ENCODE peak calls at places on chromosome 15, in nine cellular contexts. One of them, this sample, is unnamed.

GRCh38 chr15:63374686-63375520 is 6.7 kb downstream of the CA12 start:
- DNase-seq in stomach: peak
- DNase-seq in naive thymus-derived CD4-positive, alpha-beta T cell: no peak
- DNase-seq in adrenal gland: peak
- DNase-seq in IMR-90: peak
- DNase-seq in Karpas-422: no peak
- DNase-seq in foreskin keratinocyte: no peak
- DNase-seq in substantia nigra: no peak
- DNase-seq in heart right ventricle: peak
- DNase-seq in this sample: peak

GRCh38 chr15:71725215-71725955 is 85.0 kb upstream of the NR2E3 start:
- DNase-seq in Karpas-422: no peak
- DNase-seq in heart right ventricle: no peak
- DNase-seq in foreskin keratinocyte: peak
- DNase-seq in naive thymus-derived CD4-positive, alpha-beta T cell: no peak
- DNase-seq in adrenal gland: no peak
- DNase-seq in substantia nigra: no peak
- DNase-seq in stomach: no peak
- DNase-seq in IMR-90: peak
- DNase-seq in this sample: no peak

GRCh38 chr15:62920569-62921502 is 121.7 kb upstream of the TPM1 start:
- DNase-seq in heart right ventricle: peak
- DNase-seq in adrenal gland: peak
- DNase-seq in foreskin keratinocyte: no peak
- DNase-seq in substantia nigra: no peak
- DNase-seq in stomach: no peak
- DNase-seq in naive thymus-derived CD4-positive, alpha-beta T cell: no peak
- DNase-seq in Karpas-422: no peak
- DNase-seq in IMR-90: peak
- DNase-seq in this sample: peak

GRCh38 chr15:69787791-69788190 is 309.9 kb downstream of the TLE3 start:
- DNase-seq in heart right ventricle: no peak
- DNase-seq in stomach: no peak
- DNase-seq in Karpas-422: no peak
- DNase-seq in foreskin keratinocyte: no peak
- DNase-seq in naive thymus-derived CD4-positive, alpha-beta T cell: no peak
- DNase-seq in substantia nigra: no peak
- DNase-seq in IMR-90: no peak
- DNase-seq in adrenal gland: no peak
- DNase-seq in this sample: no peak

GRCh38 chr15:59453474-59454215 is 15.7 kb downstream of the FAM81A start:
- DNase-seq in IMR-90: no peak
- DNase-seq in naive thymus-derived CD4-positive, alpha-beta T cell: no peak
- DNase-seq in substantia nigra: no peak
- DNase-seq in Karpas-422: no peak
- DNase-seq in heart right ventricle: no peak
- DNase-seq in adrenal gland: no peak
- DNase-seq in foreskin keratinocyte: no peak
- DNase-seq in stomach: no peak
- DNase-seq in this sample: no peak

GRCh38 chr15:34039506-34040123 is 611 bp upstream of the AVEN start:
- DNase-seq in stomach: no peak
- DNase-seq in naive thymus-derived CD4-positive, alpha-beta T cell: peak
- DNase-seq in IMR-90: peak
- DNase-seq in substantia nigra: no peak
- DNase-seq in foreskin keratinocyte: no peak
- DNase-seq in Karpas-422: peak
- DNase-seq in heart right ventricle: no peak
- DNase-seq in adrenal gland: no peak
- DNase-seq in this sample: no peak

GRCh38 chr15:63461230-63461629 is 43.2 kb upstream of the USP3 start:
- DNase-seq in Karpas-422: no peak
- DNase-seq in substantia nigra: peak
- DNase-seq in heart right ventricle: no peak
- DNase-seq in naive thymus-derived CD4-positive, alpha-beta T cell: no peak
- DNase-seq in foreskin keratinocyte: no peak
- DNase-seq in IMR-90: no peak
- DNase-seq in adrenal gland: no peak
- DNase-seq in stomach: peak
- DNase-seq in this sample: no peak

GRCh38 chr15:95464091-95464888 is 866.2 kb upstream of the NR2F2 start:
- DNase-seq in substantia nigra: no peak
- DNase-seq in adrenal gland: peak
- DNase-seq in heart right ventricle: no peak
- DNase-seq in stomach: no peak
- DNase-seq in naive thymus-derived CD4-positive, alpha-beta T cell: no peak
- DNase-seq in Karpas-422: no peak
- DNase-seq in foreskin keratinocyte: no peak
- DNase-seq in IMR-90: peak
- DNase-seq in this sample: no peak

GRCh38 chr15:67406257-67406861 is 114.6 kb upstream of the C15orf61 start:
- DNase-seq in foreskin keratinocyte: no peak
- DNase-seq in stomach: no peak
- DNase-seq in substantia nigra: no peak
- DNase-seq in naive thymus-derived CD4-positive, alpha-beta T cell: no peak
- DNase-seq in adrenal gland: no peak
- DNase-seq in Karpas-422: peak
- DNase-seq in heart right ventricle: no peak
- DNase-seq in IMR-90: peak
- DNase-seq in this sample: no peak

GRCh38 chr15:67140078-67140833 is 74.9 kb downstream of the SMAD3 start:
- DNase-seq in Karpas-422: no peak
- DNase-seq in heart right ventricle: no peak
- DNase-seq in adrenal gland: no peak
- DNase-seq in IMR-90: no peak
- DNase-seq in substantia nigra: no peak
- DNase-seq in foreskin keratinocyte: no peak
- DNase-seq in stomach: no peak
- DNase-seq in naive thymus-derived CD4-positive, alpha-beta T cell: no peak
- DNase-seq in this sample: no peak

GRCh38 chr15:70618929-70619328 is 144.4 kb downstream of the UACA start:
- DNase-seq in heart right ventricle: no peak
- DNase-seq in foreskin keratinocyte: no peak
- DNase-seq in Karpas-422: no peak
- DNase-seq in substantia nigra: no peak
- DNase-seq in adrenal gland: no peak
- DNase-seq in naive thymus-derived CD4-positive, alpha-beta T cell: no peak
- DNase-seq in IMR-90: peak
- DNase-seq in stomach: no peak
- DNase-seq in this sample: no peak

GRCh38 chr15:68431037-68431791 is 749 bp downstream of the ITGA11 start:
- DNase-seq in naive thymus-derived CD4-positive, alpha-beta T cell: no peak
- DNase-seq in foreskin keratinocyte: no peak
- DNase-seq in Karpas-422: no peak
- DNase-seq in adrenal gland: no peak
- DNase-seq in stomach: peak
- DNase-seq in heart right ventricle: peak
- DNase-seq in substantia nigra: no peak
- DNase-seq in IMR-90: no peak
- DNase-seq in this sample: peak

GRCh38 chr15:66939451-66940023 is 125.9 kb upstream of the SMAD3 start:
- DNase-seq in adrenal gland: no peak
- DNase-seq in heart right ventricle: no peak
- DNase-seq in Karpas-422: no peak
- DNase-seq in stomach: no peak
- DNase-seq in naive thymus-derived CD4-positive, alpha-beta T cell: no peak
- DNase-seq in IMR-90: no peak
- DNase-seq in foreskin keratinocyte: no peak
- DNase-seq in substantia nigra: no peak
- DNase-seq in this sample: no peak

GRCh38 chr15:29107291-29107890 is 162.2 kb downstream of the NSMCE3 start:
- DNase-seq in naive thymus-derived CD4-positive, alpha-beta T cell: no peak
- DNase-seq in IMR-90: no peak
- DNase-seq in heart right ventricle: no peak
- DNase-seq in adrenal gland: no peak
- DNase-seq in stomach: no peak
- DNase-seq in Karpas-422: no peak
- DNase-seq in substantia nigra: no peak
- DNase-seq in foreskin keratinocyte: no peak
- DNase-seq in this sample: no peak

GRCh38 chr15:38904298-38904697 is 339.7 kb upstream of the RASGRP1 start:
- DNase-seq in stomach: no peak
- DNase-seq in adrenal gland: no peak
- DNase-seq in Karpas-422: no peak
- DNase-seq in foreskin keratinocyte: no peak
- DNase-seq in heart right ventricle: no peak
- DNase-seq in IMR-90: no peak
- DNase-seq in naive thymus-derived CD4-positive, alpha-beta T cell: no peak
- DNase-seq in substantia nigra: no peak
- DNase-seq in this sample: no peak

GRCh38 chr15:87527416-87527815 is 729.1 kb downstream of the NTRK3 start:
- DNase-seq in foreskin keratinocyte: peak
- DNase-seq in IMR-90: no peak
- DNase-seq in naive thymus-derived CD4-positive, alpha-beta T cell: no peak
- DNase-seq in Karpas-422: no peak
- DNase-seq in heart right ventricle: no peak
- DNase-seq in stomach: no peak
- DNase-seq in substantia nigra: no peak
- DNase-seq in adrenal gland: no peak
- DNase-seq in this sample: no peak

GRCh38 chr15:84599906-84600305 is 903 bp upstream of the ZSCAN2 start:
- DNase-seq in foreskin keratinocyte: no peak
- DNase-seq in stomach: no peak
- DNase-seq in adrenal gland: no peak
- DNase-seq in Karpas-422: no peak
- DNase-seq in naive thymus-derived CD4-positive, alpha-beta T cell: no peak
- DNase-seq in heart right ventricle: no peak
- DNase-seq in IMR-90: no peak
- DNase-seq in substantia nigra: no peak
- DNase-seq in this sample: no peak

GRCh38 chr15:85044251-85044853 is 62.7 kb downstream of the PDE8A start:
- DNase-seq in IMR-90: peak
- DNase-seq in naive thymus-derived CD4-positive, alpha-beta T cell: peak
- DNase-seq in substantia nigra: peak
- DNase-seq in Karpas-422: peak
- DNase-seq in stomach: peak
- DNase-seq in foreskin keratinocyte: peak
- DNase-seq in adrenal gland: peak
- DNase-seq in heart right ventricle: peak
- DNase-seq in this sample: peak

GRCh38 chr15:92121047-92121446 is 267.5 kb downstream of the SLCO3A1 start:
- DNase-seq in adrenal gland: no peak
- DNase-seq in stomach: no peak
- DNase-seq in heart right ventricle: no peak
- DNase-seq in substantia nigra: no peak
- DNase-seq in IMR-90: no peak
- DNase-seq in Karpas-422: no peak
- DNase-seq in naive thymus-derived CD4-positive, alpha-beta T cell: no peak
- DNase-seq in foreskin keratinocyte: no peak
- DNase-seq in this sample: no peak
- H3K27ac ChIP-seq in adrenal gland: no peak
- H3K27ac ChIP-seq in stomach: no peak
- H3K27ac ChIP-seq in heart right ventricle: no peak
- H3K27ac ChIP-seq in substantia nigra: no peak
- H3K27ac ChIP-seq in IMR-90: no peak
- H3K27ac ChIP-seq in Karpas-422: peak
- H3K27ac ChIP-seq in naive thymus-derived CD4-positive, alpha-beta T cell: no peak
- H3K27ac ChIP-seq in foreskin keratinocyte: no peak
- H3K27ac ChIP-seq in this sample: no peak

GRCh38 chr15:55241895-55242294 is 45.2 kb upstream of the RSL24D1 start:
- DNase-seq in naive thymus-derived CD4-positive, alpha-beta T cell: no peak
- DNase-seq in stomach: no peak
- DNase-seq in Karpas-422: no peak
- DNase-seq in adrenal gland: no peak
- DNase-seq in foreskin keratinocyte: no peak
- DNase-seq in IMR-90: peak
- DNase-seq in heart right ventricle: no peak
- DNase-seq in substantia nigra: no peak
- DNase-seq in this sample: no peak

GRCh38 chr15:55241193-55241592 is 44.5 kb upstream of the RSL24D1 start:
- DNase-seq in heart right ventricle: no peak
- DNase-seq in foreskin keratinocyte: no peak
- DNase-seq in naive thymus-derived CD4-positive, alpha-beta T cell: no peak
- DNase-seq in adrenal gland: no peak
- DNase-seq in Karpas-422: no peak
- DNase-seq in substantia nigra: no peak
- DNase-seq in stomach: no peak
- DNase-seq in IMR-90: no peak
- DNase-seq in this sample: no peak

GRCh38 chr15:55240125-55240760 is 43.5 kb upstream of the RSL24D1 start:
- DNase-seq in naive thymus-derived CD4-positive, alpha-beta T cell: no peak
- DNase-seq in substantia nigra: no peak
- DNase-seq in adrenal gland: no peak
- DNase-seq in IMR-90: no peak
- DNase-seq in heart right ventricle: no peak
- DNase-seq in foreskin keratinocyte: no peak
- DNase-seq in Karpas-422: no peak
- DNase-seq in stomach: no peak
- DNase-seq in this sample: no peak

GRCh38 chr15:55237219-55238130 is 40.7 kb upstream of the RSL24D1 start:
- DNase-seq in stomach: no peak
- DNase-seq in IMR-90: no peak
- DNase-seq in substantia nigra: no peak
- DNase-seq in heart right ventricle: no peak
- DNase-seq in adrenal gland: no peak
- DNase-seq in naive thymus-derived CD4-positive, alpha-beta T cell: no peak
- DNase-seq in Karpas-422: no peak
- DNase-seq in foreskin keratinocyte: no peak
- DNase-seq in this sample: no peak

GRCh38 chr15:55239440-55240124 is 42.8 kb upstream of the RSL24D1 start:
- DNase-seq in naive thymus-derived CD4-positive, alpha-beta T cell: no peak
- DNase-seq in IMR-90: no peak
- DNase-seq in adrenal gland: no peak
- DNase-seq in foreskin keratinocyte: no peak
- DNase-seq in stomach: no peak
- DNase-seq in substantia nigra: no peak
- DNase-seq in Karpas-422: no peak
- DNase-seq in heart right ventricle: no peak
- DNase-seq in this sample: no peak
- H3K27ac ChIP-seq in naive thymus-derived CD4-positive, alpha-beta T cell: no peak
- H3K27ac ChIP-seq in IMR-90: no peak
- H3K27ac ChIP-seq in adrenal gland: no peak
- H3K27ac ChIP-seq in foreskin keratinocyte: no peak
- H3K27ac ChIP-seq in stomach: peak
- H3K27ac ChIP-seq in substantia nigra: no peak
- H3K27ac ChIP-seq in Karpas-422: no peak
- H3K27ac ChIP-seq in heart right ventricle: no peak
- H3K27ac ChIP-seq in this sample: no peak

DNA sequence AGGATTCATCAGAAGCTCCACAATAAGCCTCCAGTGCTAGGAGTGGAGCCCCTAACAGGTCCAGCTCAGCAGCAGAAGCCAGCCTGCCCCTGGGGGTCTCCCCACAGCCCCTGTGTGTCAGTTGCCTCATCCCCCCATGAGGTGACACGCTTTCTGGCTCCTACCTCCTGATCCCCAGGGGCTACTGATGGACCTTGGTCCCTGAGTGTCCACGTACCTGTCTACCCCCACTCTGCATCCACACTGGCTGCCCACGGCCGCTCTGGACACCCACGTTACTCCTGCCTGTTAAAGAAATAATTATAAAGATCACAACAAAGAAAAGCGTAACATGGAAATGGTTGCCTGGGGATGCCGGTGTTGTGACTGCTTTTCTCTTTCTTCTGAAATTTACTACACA is 143.1 kb downstream of the CHSY1 start:
- DNase-seq in naive thymus-derived CD4-positive, alpha-beta T cell: no peak
- DNase-seq in adrenal gland: no peak
- DNase-seq in substantia nigra: no peak
- DNase-seq in heart right ventricle: no peak
- DNase-seq in stomach: no peak
- DNase-seq in foreskin keratinocyte: no peak
- DNase-seq in Karpas-422: no peak
- DNase-seq in IMR-90: no peak
- DNase-seq in this sample: no peak
- H3K27ac ChIP-seq in naive thymus-derived CD4-positive, alpha-beta T cell: no peak
- H3K27ac ChIP-seq in adrenal gland: no peak
- H3K27ac ChIP-seq in substantia nigra: no peak
- H3K27ac ChIP-seq in heart right ventricle: no peak
- H3K27ac ChIP-seq in stomach: no peak
- H3K27ac ChIP-seq in foreskin keratinocyte: no peak
- H3K27ac ChIP-seq in Karpas-422: no peak
- H3K27ac ChIP-seq in IMR-90: no peak
- H3K27ac ChIP-seq in this sample: no peak

GRCh38 chr15:43769584-43770228 is 7.1 kb downstream of the ELL3 start:
- DNase-seq in IMR-90: peak
- DNase-seq in substantia nigra: no peak
- DNase-seq in heart right ventricle: peak
- DNase-seq in foreskin keratinocyte: no peak
- DNase-seq in stomach: peak
- DNase-seq in Karpas-422: peak
- DNase-seq in adrenal gland: peak
- DNase-seq in naive thymus-derived CD4-positive, alpha-beta T cell: peak
- DNase-seq in this sample: peak
- H3K27ac ChIP-seq in IMR-90: no peak
- H3K27ac ChIP-seq in substantia nigra: no peak
- H3K27ac ChIP-seq in heart right ventricle: no peak
- H3K27ac ChIP-seq in foreskin keratinocyte: no peak
- H3K27ac ChIP-seq in stomach: no peak
- H3K27ac ChIP-seq in Karpas-422: peak
- H3K27ac ChIP-seq in adrenal gland: no peak
- H3K27ac ChIP-seq in naive thymus-derived CD4-positive, alpha-beta T cell: peak
- H3K27ac ChIP-seq in this sample: no peak